ENCODE peak calls at places on chromosome 17, in seven cellular contexts. V is T-helper 9 cell; I is activated T-cell treated with anti-CD3 and anti-CD28 coated beads for 1 hour; A is T-helper 2 cell; H is WTC11; R is stimulated activated CD4-positive, alpha-beta T cell treated with anti-CD3 and anti-CD28 coated beads, Interleukin-4, amount 100 ng/mL, for 24 hours; C is GM04503. L is an unnamed sample.

GRCh38 chr17:34741967-34742366 is 162.6 kb downstream of the TMEM132E start:
- DNase-seq in R (no peak), C (no peak), H (no peak), V (no peak), A (no peak), I (no peak), L (no peak)

GRCh38 chr17:42937712-42938596 is 26.3 kb downstream of the AARSD1 start:
- DNase-seq in A (peak; percentile 43), I (no peak), V (no peak), R (peak; percentile 12), H (peak; percentile 66), C (no peak), L (no peak)

GRCh38 chr17:17816240-17816814 is 20.5 kb downstream of the SREBF1 start:
- DNase-seq in H (no peak), R (no peak), I (no peak), A (no peak), C (no peak), V (no peak), L (no peak)

GRCh38 chr17:66564992-66565465 is 262.6 kb downstream of the PRKCA start:
- DNase-seq in C (no peak), I (no peak), H (peak; percentile 58), A (no peak), V (no peak), R (no peak), L (no peak)

GRCh38 chr17:59387351-59388069 is 56.1 kb downstream of the YPEL2 start:
- DNase-seq in H (no peak), A (no peak), I (no peak), C (no peak), R (no peak), V (no peak), L (no peak)

GRCh38 chr17:49739662-49740271 is 24.2 kb downstream of the FAM117A start:
- DNase-seq in C (no peak), I (peak; percentile 94), V (peak; percentile 96), R (peak; percentile 82), H (no peak), A (peak; percentile 99), L (peak; percentile 95)

GRCh38 chr17:38363016-38363415 is 11.4 kb downstream of the SOCS7 start:
- DNase-seq in H (no peak), V (no peak), R (no peak), I (no peak), A (no peak), C (no peak), L (no peak)

GRCh38 chr17:82298538-82299421 is 18.6 kb downstream of the CD7 start:
- DNase-seq in C (no peak), R (no peak), H (no peak), I (no peak), V (no peak), A (no peak), L (no peak)

GRCh38 chr17:72136692-72137550 is 16.1 kb downstream of the SOX9 start:
- DNase-seq in V (no peak), C (no peak), H (no peak), I (no peak), R (no peak), A (no peak), L (no peak)

GRCh38 chr17:77424585-77425344 is 284.0 kb downstream of the SEC14L1 start:
- DNase-seq in R (no peak), C (no peak), I (no peak), H (no peak), A (no peak), V (no peak), L (no peak)

GRCh38 chr17:19713462-19713861 is 2.9 kb downstream of the SLC47A2 start:
- DNase-seq in H (peak; percentile 68), C (no peak), R (no peak), V (no peak), A (no peak), I (no peak), L (no peak)

GRCh38 chr17:48871551-48872351 is 20.8 kb upstream of the ATP5MC1 start:
- DNase-seq in V (no peak), H (no peak), C (no peak), R (no peak), A (no peak), I (no peak), L (peak; percentile 33)

GRCh38 chr17:35796942-35797341 is 1.5 kb upstream of the MMP28 start:
- DNase-seq in C (no peak), A (no peak), I (no peak), R (no peak), V (no peak), H (no peak), L (no peak)

GRCh38 chr17:46851029-46851741 is at the start of gene WNT9B:
- DNase-seq in I (no peak), A (no peak), C (no peak), H (peak; percentile 80), V (peak; percentile 4), R (no peak), L (no peak)

GRCh38 chr17:6627019-6627418 is 13.5 kb downstream of the KIAA0753 start:
- DNase-seq in H (no peak), C (no peak), R (no peak), I (no peak), A (no peak), V (no peak), L (no peak)

GRCh38 chr17:64533784-64534183 is 27.0 kb downstream of the CEP95 start:
- DNase-seq in A (no peak), V (no peak), H (no peak), R (no peak), C (no peak), I (no peak), L (no peak)

GRCh38 chr17:36135465-36135864 is 31.8 kb downstream of the CCL4 start:
- DNase-seq in A (no peak), I (no peak), C (no peak), V (no peak), R (no peak), H (no peak), L (no peak)

GRCh38 chr17:79883202-79883601 is 44.0 kb upstream of the CBX4 start:
- DNase-seq in A (no peak), H (peak; percentile 10), C (no peak), V (no peak), R (no peak), I (no peak), L (no peak)